ENCODE peak calls at places on chromosomes 1 and 21, in four cellular contexts. Q is NB4, V is IMR-90, T is A549. D is an unnamed sample.

GRCh38 chr1:116178837-116179236 is 67.6 kb downstream of the MAB21L3 start:
- DNase-seq in Q (no peak), V (no peak), T (no peak), D (no peak)

GRCh38 chr1:169107673-169108160 is 1.2 kb downstream of the ATP1B1 start:
- DNase-seq in Q (peak; percentile 20), V (peak; percentile 62), T (peak; percentile 64), D (peak; percentile 34)

GRCh38 chr1:205587576-205587975 is 44.2 kb downstream of the ELK4 start:
- DNase-seq in Q (no peak), V (no peak), T (no peak), D (no peak)

GRCh38 chr1:246067432-246068021 is 439.6 kb downstream of the SMYD3 start:
- DNase-seq in Q (no peak), V (peak; percentile 54), T (no peak), D (no peak)

GRCh38 chr1:85200367-85200869 is 398 bp downstream of the SYDE2 start:
- DNase-seq in Q (peak; percentile 52), V (no peak), T (peak; percentile 28), D (no peak)

GRCh38 chr1:160644399-160644798 is 2.4 kb downstream of the SLAMF1 start:
- DNase-seq in Q (no peak), V (no peak), T (no peak), D (no peak)

GRCh38 chr1:60867782-60868181 is 214.6 kb upstream of the NFIA start:
- DNase-seq in Q (no peak), V (no peak), T (no peak), D (no peak)

GRCh38 chr1:192978195-192978710 is 80.9 kb downstream of the UCHL5 start:
- DNase-seq in Q (no peak), V (no peak), T (no peak), D (peak; percentile 31)

GRCh38 chr1:113978863-113979702 is at the start of gene OLFML3:
- DNase-seq in Q (peak; percentile 86), V (peak; percentile 95), T (peak; percentile 76), D (peak; percentile 81)

GRCh38 chr1:218874313-218874712 is 299.4 kb upstream of the LYPLAL1 start:
- DNase-seq in Q (peak; percentile 95), V (peak; percentile 94), T (peak; percentile 68), D (no peak)

GRCh38 chr1:194598098-194598497 is 1411.7 kb upstream of the B3GALT2 start:
- DNase-seq in Q (no peak), V (no peak), T (no peak), D (no peak)

GRCh38 chr21:16046625-16047340 is 317.0 kb downstream of the USP25 start:
- DNase-seq in Q (no peak), V (peak; percentile 47), T (no peak), D (no peak)

GRCh38 chr1:94725566-94725965 is 94.6 kb upstream of the SLC44A3 start:
- DNase-seq in Q (no peak), V (no peak), T (no peak), D (no peak)

GRCh38 chr1:149848811-149849210 is 50.6 kb upstream of the BOLA1 start:
- DNase-seq in Q (peak; percentile 15), V (no peak), T (no peak), D (no peak)

GRCh38 chr1:44775930-44776748 is 799 bp downstream of the RPS8 start:
- DNase-seq in Q (peak; percentile 61), V (no peak), T (no peak), D (peak; percentile 69)

GRCh38 chr1:71666609-71667008 is 585.8 kb upstream of the ZRANB2 start:
- DNase-seq in Q (no peak), V (peak; percentile 58), T (no peak), D (no peak)

GRCh38 chr1:94438692-94439276 is 20.6 kb downstream of the ABCD3 start:
- DNase-seq in Q (no peak), V (peak; percentile 29), T (no peak), D (no peak)

GRCh38 chr1:100921110-100921706 is 25.3 kb downstream of the SLC30A7 start:
- DNase-seq in Q (peak; percentile 59), V (peak; percentile 65), T (peak; percentile 45), D (peak; percentile 62)

GRCh38 chr21:35191128-35191527 is 142.0 kb upstream of the RUNX1 start:
- DNase-seq in Q (no peak), V (no peak), T (no peak), D (no peak)

GRCh38 chr1:160428655-160429054 is 28.3 kb downstream of the VANGL2 start:
- DNase-seq in Q (peak; percentile 68), V (peak; percentile 47), T (peak; percentile 55), D (peak; percentile 75)

GRCh38 chr1:199015799-199016198 is 377.0 kb downstream of the PTPRC start:
- DNase-seq in Q (no peak), V (no peak), T (no peak), D (no peak)

GRCh38 chr1:223248787-223249175 is 105.7 kb upstream of the TLR5 start:
- DNase-seq in Q (no peak), V (no peak), T (no peak), D (no peak)

GRCh38 chr1:24923485-24924113 is 6.5 kb downstream of the RUNX3 start:
- DNase-seq in Q (no peak), V (no peak), T (no peak), D (no peak)
- TF ChIP-seq POLR2A in Q (no peak), V (no peak), T (no peak), D (no peak)

DNA sequence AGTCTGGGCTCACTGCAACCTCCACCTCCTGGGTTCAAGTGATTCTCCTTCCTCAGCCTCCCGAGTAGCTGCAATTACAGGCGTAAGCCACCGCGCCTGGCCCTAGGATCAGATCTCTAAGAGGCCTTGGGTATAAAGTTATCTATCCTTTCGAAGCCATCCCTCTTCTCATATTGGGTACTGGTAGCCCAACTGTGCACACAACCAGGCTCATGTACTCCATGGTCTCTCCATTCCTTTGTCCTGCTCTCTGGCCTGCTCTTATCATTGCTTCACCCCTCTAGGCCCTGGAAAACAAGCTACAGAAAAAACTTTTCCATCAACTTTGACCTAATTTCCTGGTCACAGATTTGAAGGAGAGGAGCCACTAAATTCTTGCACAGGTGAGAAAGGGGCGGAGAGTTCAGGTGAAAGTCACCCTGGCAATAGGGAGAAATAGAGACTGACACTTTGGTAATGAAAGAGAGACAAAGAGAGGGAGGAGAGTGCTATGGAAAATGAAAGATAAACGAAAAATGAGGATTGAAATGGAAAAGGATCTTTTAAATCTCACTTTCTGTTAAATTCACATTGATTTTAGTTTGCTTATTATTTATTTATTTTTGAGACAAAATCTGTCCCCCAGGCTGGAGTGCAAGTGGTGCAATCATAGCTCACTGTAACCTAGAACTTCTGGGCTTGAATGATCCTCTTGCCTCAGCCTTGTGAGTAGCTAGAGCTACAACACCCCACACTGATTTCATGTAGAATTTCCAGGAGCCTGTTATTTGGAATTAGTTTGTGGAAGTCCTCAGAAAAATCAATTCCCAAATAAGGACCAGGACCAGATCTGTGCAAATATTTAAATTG is 5.9 kb downstream of the TXNIP start:
- DNase-seq in Q (peak; percentile 53), V (no peak), T (no peak), D (peak; percentile 25)
- TF ChIP-seq POLR2A in Q (no peak), V (no peak), T (no peak), D (no peak)

DNA sequence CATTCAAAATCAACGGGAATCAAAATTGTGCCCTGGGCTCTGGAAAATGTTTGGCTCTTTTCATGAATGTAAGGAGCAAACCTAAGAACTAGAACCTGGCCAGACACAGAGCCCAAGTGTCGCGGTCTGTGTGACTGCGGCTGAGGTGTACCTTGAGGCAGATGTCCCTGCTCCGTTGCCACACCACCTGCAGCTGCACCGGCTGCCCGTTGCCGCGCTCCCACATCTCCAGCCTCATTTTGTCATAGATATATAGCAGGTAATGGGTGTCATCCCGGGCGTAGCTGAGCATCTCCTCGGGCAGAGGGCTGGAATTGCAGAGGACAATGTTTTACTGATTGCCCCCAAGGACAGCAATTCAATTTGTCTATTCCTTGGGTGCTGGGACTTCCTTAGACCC is 18.7 kb downstream of the EXOSC10 start:
- DNase-seq in Q (no peak), V (no peak), T (no peak), D (no peak)
- TF ChIP-seq POLR2A in Q (no peak), V (no peak), T (no peak), D (no peak)

GRCh38 chr1:182839209-182840065 is at the start of gene DHX9:
- DNase-seq in Q (peak; percentile 95), V (peak; percentile 85), T (peak; percentile 91), D (peak; percentile 96)
- TF ChIP-seq POLR2A in Q (peak; percentile 99), V (peak; percentile 97), T (peak; percentile 98), D (peak; percentile 76)